ENCODE peak calls at places on chromosomes 1 and 21, in ten cellular contexts. C is AG10803; F is left ventricle myocardium inferior; R is dorsolateral prefrontal cortex; N is CD8-positive, alpha-beta T cell; G is astrocyte of the cerebellum; T is tibial artery; D is choroid plexus epithelial cell; S is psoas muscle; V is fibroblast of lung. H is an unnamed sample.

GRCh38 chr21:37073417-37074194 is 552 bp downstream of the TTC3 start:
- DNase-seq in C (peak; percentile 45), F (peak; percentile 53), R (peak; percentile 89), N (peak; percentile 85), G (no peak), T (no peak), D (peak; percentile 37), S (no peak), V (peak; percentile 46), H (no peak)

GRCh38 chr1:198846506-198847010 is 207.7 kb downstream of the PTPRC start:
- DNase-seq in C (no peak), F (no peak), R (peak; percentile 39), N (no peak), G (no peak), T (no peak), D (no peak), S (no peak), V (no peak), H (no peak)

GRCh38 chr1:39410915-39411436 is 80.5 kb upstream of the BMP8A start:
- DNase-seq in C (peak; percentile 96), F (peak; percentile 84), R (peak; percentile 69), N (peak; percentile 77), G (peak; percentile 97), T (peak; percentile 81), D (peak; percentile 97), S (peak; percentile 82), V (peak; percentile 94), H (peak; percentile 71)

GRCh38 chr1:106952766-106953165 is 103.7 kb upstream of the PRMT6 start:
- DNase-seq in C (no peak), F (no peak), R (no peak), N (no peak), G (no peak), T (no peak), D (no peak), S (no peak), V (no peak), H (no peak)

GRCh38 chr1:20339811-20340457 is 49.3 kb downstream of the VWA5B1 start:
- DNase-seq in C (no peak), F (no peak), R (no peak), N (no peak), G (no peak), T (no peak), D (no peak), S (no peak), V (no peak), H (no peak)

GRCh38 chr1:55724551-55725325 is 509.6 kb upstream of the USP24 start:
- DNase-seq in C (peak; percentile 97), F (no peak), R (no peak), N (no peak), G (peak; percentile 65), T (no peak), D (peak; percentile 91), S (no peak), V (peak; percentile 93), H (no peak)

GRCh38 chr1:20981903-20982695 is 194.6 kb downstream of the EIF4G3 start:
- DNase-seq in C (peak; percentile 37), F (no peak), R (no peak), N (no peak), G (peak; percentile 24), T (no peak), D (peak; percentile 61), S (no peak), V (peak; percentile 71), H (no peak)

GRCh38 chr1:35506960-35507901 is 50.0 kb downstream of the KIAA0319L start:
- DNase-seq in C (no peak), F (no peak), R (no peak), N (peak; percentile 25), G (no peak), T (no peak), D (no peak), S (no peak), V (no peak), H (no peak)

GRCh38 chr1:211978596-211978995 is 56.8 kb downstream of the INTS7 start:
- DNase-seq in C (no peak), F (no peak), R (no peak), N (no peak), G (no peak), T (no peak), D (no peak), S (no peak), V (no peak), H (no peak)

GRCh38 chr1:221712198-221712684 is 29.6 kb downstream of the DUSP10 start:
- DNase-seq in C (peak; percentile 83), F (no peak), R (no peak), N (peak; percentile 77), G (peak; percentile 74), T (no peak), D (peak; percentile 94), S (no peak), V (peak; percentile 87), H (peak; percentile 80)

GRCh38 chr1:156160744-156161181 is 7.4 kb downstream of the SEMA4A start:
- DNase-seq in C (peak; percentile 67), F (peak; percentile 90), R (peak; percentile 73), N (peak; percentile 64), G (no peak), T (peak; percentile 95), D (peak; percentile 80), S (peak; percentile 94), V (peak; percentile 65), H (peak; percentile 37)

GRCh38 chr21:44010429-44010828 is 1.7 kb upstream of the TRAPPC10 start:
- DNase-seq in C (no peak), F (no peak), R (no peak), N (no peak), G (no peak), T (no peak), D (peak; percentile 71), S (no peak), V (no peak), H (no peak)

GRCh38 chr1:89519779-89520358 is 4.8 kb upstream of the LRRC8B start:
- DNase-seq in C (peak; percentile 25), F (no peak), R (no peak), N (peak; percentile 44), G (peak; percentile 20), T (no peak), D (peak; percentile 81), S (no peak), V (peak; percentile 64), H (no peak)

GRCh38 chr1:238681451-238681850 is 704.9 kb upstream of the CHRM3 start:
- DNase-seq in C (peak; percentile 35), F (no peak), R (no peak), N (no peak), G (no peak), T (no peak), D (peak; percentile 57), S (no peak), V (no peak), H (no peak)

DNA sequence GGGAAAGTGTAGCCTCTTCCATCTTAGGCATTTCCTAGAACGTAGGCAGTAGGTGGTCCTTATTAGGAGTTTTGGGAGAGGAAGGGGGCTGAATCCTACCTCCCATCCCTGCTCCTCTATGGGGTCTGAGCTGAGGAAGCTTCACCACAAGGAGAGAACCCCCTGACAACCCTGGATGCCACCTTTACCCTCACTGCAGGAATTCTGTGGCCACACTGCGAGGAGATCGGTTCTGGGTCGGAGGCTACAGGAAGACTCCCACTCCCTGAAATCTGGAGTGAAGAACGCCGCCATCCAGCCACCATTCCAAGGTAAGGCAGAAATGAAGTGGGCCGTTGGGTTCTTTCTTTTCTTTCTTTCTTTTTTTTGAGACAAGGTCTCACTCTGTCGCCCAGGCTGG is 1.5 kb downstream of the MX1 start:
- DNase-seq in C (no peak), F (no peak), R (no peak), N (no peak), G (no peak), T (no peak), D (no peak), S (no peak), V (no peak), H (no peak)
- H3K4me3 ChIP-seq in C (no peak overlapping the region), F (peak overlapping the region; percentile 77), R (no peak overlapping the region), N (no peak overlapping the region), G (no peak overlapping the region), T (no peak overlapping the region), D (no peak overlapping the region), S (no peak overlapping the region), V (no peak overlapping the region), H (no peak overlapping the region)

DNA sequence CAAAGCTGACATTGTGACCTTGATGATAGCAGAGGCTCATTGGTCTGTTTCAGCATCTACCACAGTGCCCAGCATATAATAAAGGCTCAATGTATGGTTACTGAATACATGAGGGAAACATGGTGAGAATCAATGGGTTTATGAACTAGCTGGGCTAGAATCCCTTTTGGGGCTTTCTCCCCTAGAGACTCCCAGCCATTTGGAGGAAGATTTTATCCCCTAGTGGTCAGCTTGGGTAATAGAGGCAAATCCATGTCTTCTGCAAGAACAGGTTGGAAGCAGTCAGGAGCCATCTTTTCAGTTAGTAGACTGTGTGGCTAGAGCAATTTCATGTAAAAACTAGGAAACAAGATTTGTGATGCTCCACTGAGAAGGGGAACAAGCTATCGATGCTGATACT is 15.8 kb upstream of the REG4 start:
- DNase-seq in C (no peak), F (no peak), R (no peak), N (no peak), G (no peak), T (no peak), D (no peak), S (no peak), V (no peak), H (no peak)
- TF ChIP-seq CTCF in C (peak; percentile 46), F (no peak), R (no peak), N (no peak), G (peak; percentile 35), T (no peak), D (peak; percentile 46), S (no peak), V (no peak), H (peak; percentile 52)

GRCh38 chr21:17386498-17386897 is 126.3 kb upstream of the CXADR start:
- DNase-seq in C (no peak), F (no peak), R (no peak), N (no peak), G (no peak), T (no peak), D (no peak), S (no peak), V (no peak), H (no peak)
- H3K4me3 ChIP-seq in C (no peak overlapping the region), F (no peak overlapping the region), R (no peak overlapping the region), N (no peak overlapping the region), G (no peak overlapping the region), T (no peak overlapping the region), D (no peak overlapping the region), S (no peak overlapping the region), V (no peak overlapping the region), H (no peak overlapping the region)

GRCh38 chr1:161159915-161160248 is 582 bp downstream of the USP21 start:
- DNase-seq in C (no peak), F (no peak), R (no peak), N (no peak), G (no peak), T (no peak), D (no peak), S (no peak), V (no peak), H (no peak)

GRCh38 chr1:161157867-161158266 is 1.4 kb upstream of the USP21 start:
- DNase-seq in C (no peak), F (no peak), R (no peak), N (no peak), G (no peak), T (no peak), D (no peak), S (no peak), V (no peak), H (no peak)

GRCh38 chr1:161160763-161161162 is 1.5 kb downstream of the USP21 start:
- DNase-seq in C (no peak), F (no peak), R (no peak), N (no peak), G (no peak), T (no peak), D (no peak), S (no peak), V (no peak), H (no peak)

GRCh38 chr1:161158316-161159016 is 834 bp upstream of the USP21 start:
- DNase-seq in C (no peak), F (no peak), R (no peak), N (no peak), G (no peak), T (no peak), D (peak; percentile 20), S (no peak), V (no peak), H (no peak)

GRCh38 chr1:161159087-161159914 is at the start of gene USP21:
- DNase-seq in C (peak; percentile 84), F (peak; percentile 95), R (peak; percentile 92), N (peak; percentile 89), G (peak; percentile 80), T (peak; percentile 93), D (peak; percentile 92), S (peak; percentile 94), V (peak; percentile 87), H (no peak)
- TF ChIP-seq CTCF in C (peak; percentile 61), F (peak; percentile 35), R (no peak), N (no peak), G (peak; percentile 34), T (no peak), D (peak; percentile 53), S (peak; percentile 34), V (peak; percentile 30), H (peak; percentile 42)

H was measured in retinal pigment epithelial cell.